ENCODE peak calls at places on chromosome 1, in seven cellular contexts. G is kidney, B is GM23248, C is keratinocyte, Q is IMR-90, Z is PC-3, K is mesendoderm. T is an unnamed sample.

GRCh38 chr1:106207185-106207584 is 849.3 kb upstream of the PRMT6 start:
- DNase-seq in Z (no peak), Q (no peak), G (no peak), C (no peak), B (no peak), K (no peak), T (no peak)

GRCh38 chr1:60227581-60228252 is 154.1 kb upstream of the C1orf87 start:
- DNase-seq in K (no peak), C (no peak), G (no peak), B (peak), Q (peak), Z (no peak), T (peak)

GRCh38 chr1:246329900-246330299 is 177.2 kb downstream of the SMYD3 start:
- DNase-seq in C (no peak), G (no peak), K (no peak), B (no peak), Q (no peak), Z (no peak), T (no peak)

GRCh38 chr1:40829631-40830245 is 32.4 kb downstream of the CITED4 start:
- DNase-seq in C (no peak), Q (no peak), K (no peak), B (no peak), Z (no peak), G (no peak), T (no peak)

GRCh38 chr1:232316864-232317263 is 313.1 kb downstream of the SIPA1L2 start:
- DNase-seq in B (peak), Z (peak), Q (peak), G (no peak), C (no peak), K (no peak), T (peak)

GRCh38 chr1:166695115-166695514 is 144.2 kb upstream of the POGK start:
- DNase-seq in G (no peak), C (no peak), K (no peak), Q (no peak), Z (no peak), B (no peak), T (no peak)

GRCh38 chr1:108504447-108504846 is 54.3 kb downstream of the NBPF6 start:
- DNase-seq in G (no peak), Q (no peak), Z (no peak), B (no peak), C (no peak), K (no peak), T (no peak)

GRCh38 chr1:59928996-59929395 is 2.4 kb upstream of the CYP2J2 start:
- DNase-seq in C (no peak), Q (no peak), B (no peak), G (no peak), Z (no peak), K (no peak), T (no peak)

GRCh38 chr1:150281221-150281757 is 1.1 kb upstream of the CIART start:
- DNase-seq in Z (peak), G (no peak), C (no peak), B (peak), Q (peak), K (peak), T (peak)

GRCh38 chr1:213982814-213983588 is 4.8 kb upstream of the PROX1 start:
- DNase-seq in Z (no peak), Q (no peak), G (no peak), B (peak), C (no peak), K (peak), T (no peak)

GRCh38 chr1:220213381-220213983 is 58.8 kb downstream of the RAB3GAP2 start:
- DNase-seq in Q (no peak), G (no peak), B (peak), Z (no peak), C (no peak), K (peak), T (peak)

GRCh38 chr1:51044199-51044598 is 57.8 kb upstream of the C1orf185 start:
- DNase-seq in C (no peak), K (no peak), Q (no peak), G (no peak), B (peak), Z (no peak), T (no peak)

GRCh38 chr1:31783846-31784245 is 19.7 kb upstream of the ADGRB2 start:
- DNase-seq in B (no peak), Q (no peak), Z (no peak), K (no peak), C (no peak), G (peak), T (no peak)

GRCh38 chr1:152855661-152856060 is 4.1 kb upstream of the LCE7A start:
- DNase-seq in Z (no peak), G (no peak), B (peak), C (peak), Q (no peak), K (no peak), T (no peak)
- H3K9ac ChIP-seq in Z (no peak), G (no peak), B (no peak), C (no peak), Q (no peak), K (no peak), T (no peak)

DNA sequence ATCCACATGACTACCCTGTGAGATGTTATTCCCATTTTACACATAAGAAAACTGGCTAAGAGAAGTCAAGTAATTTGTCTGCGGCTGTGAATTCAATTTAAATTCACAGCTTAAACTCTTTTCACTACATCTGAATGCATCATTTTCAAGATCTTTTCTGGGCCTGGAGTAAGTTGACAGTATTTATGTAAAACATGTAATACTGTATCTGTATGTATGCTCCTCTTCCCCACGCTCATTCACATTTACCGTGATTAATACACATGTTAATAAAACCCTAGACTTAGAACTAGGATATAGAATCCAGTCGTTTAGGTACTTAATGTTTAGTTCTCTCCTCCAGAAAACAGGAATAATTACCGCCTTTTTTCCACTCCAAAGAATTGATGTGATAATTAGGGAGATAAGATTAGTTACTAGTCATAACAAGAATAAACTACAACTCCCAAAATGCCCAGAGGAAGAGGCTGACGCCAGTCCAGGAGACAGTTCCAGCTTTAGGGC is 442 bp upstream of the PPP1R12B start:
- DNase-seq in G (no peak), B (no peak), C (no peak), Q (no peak), Z (no peak), K (no peak), T (no peak)
- H3K4me3 ChIP-seq in G (peak), B (peak), C (peak), Q (no peak), Z (no peak), K (no peak), T (peak)

GRCh38 chr1:93694039-93694438 is 12.4 kb upstream of the BCAR3 start:
- DNase-seq in K (no peak), Q (no peak), Z (peak), B (peak), G (no peak), C (no peak), T (no peak)
- H3K9ac ChIP-seq in K (no peak), Q (no peak), Z (peak), B (peak), G (no peak), C (peak), T (no peak)

GRCh38 chr1:156704166-156704711 is 1.1 kb downstream of the CRABP2 start:
- DNase-seq in G (no peak), Q (no peak), K (peak), C (no peak), Z (no peak), B (no peak), T (no peak)
- H3K4me3 ChIP-seq in G (peak), Q (no peak), K (peak), C (peak), Z (peak), B (peak), T (peak)

GRCh38 chr1:180886338-180886737 is 26.4 kb upstream of the KIAA1614 start:
- DNase-seq in B (no peak), Z (no peak), K (no peak), C (no peak), Q (no peak), G (no peak), T (no peak)

GRCh38 chr1:180881806-180882509 is 30.7 kb upstream of the KIAA1614 start:
- DNase-seq in K (peak), Q (peak), G (no peak), C (no peak), B (peak), Z (peak), T (peak)

GRCh38 chr1:180888870-180889269 is 23.8 kb upstream of the KIAA1614 start:
- DNase-seq in C (no peak), Z (no peak), K (no peak), Q (no peak), B (no peak), G (no peak), T (no peak)

GRCh38 chr1:180887841-180888240 is 24.9 kb upstream of the KIAA1614 start:
- DNase-seq in B (no peak), K (no peak), Q (no peak), G (no peak), C (no peak), Z (no peak), T (no peak)

DNA sequence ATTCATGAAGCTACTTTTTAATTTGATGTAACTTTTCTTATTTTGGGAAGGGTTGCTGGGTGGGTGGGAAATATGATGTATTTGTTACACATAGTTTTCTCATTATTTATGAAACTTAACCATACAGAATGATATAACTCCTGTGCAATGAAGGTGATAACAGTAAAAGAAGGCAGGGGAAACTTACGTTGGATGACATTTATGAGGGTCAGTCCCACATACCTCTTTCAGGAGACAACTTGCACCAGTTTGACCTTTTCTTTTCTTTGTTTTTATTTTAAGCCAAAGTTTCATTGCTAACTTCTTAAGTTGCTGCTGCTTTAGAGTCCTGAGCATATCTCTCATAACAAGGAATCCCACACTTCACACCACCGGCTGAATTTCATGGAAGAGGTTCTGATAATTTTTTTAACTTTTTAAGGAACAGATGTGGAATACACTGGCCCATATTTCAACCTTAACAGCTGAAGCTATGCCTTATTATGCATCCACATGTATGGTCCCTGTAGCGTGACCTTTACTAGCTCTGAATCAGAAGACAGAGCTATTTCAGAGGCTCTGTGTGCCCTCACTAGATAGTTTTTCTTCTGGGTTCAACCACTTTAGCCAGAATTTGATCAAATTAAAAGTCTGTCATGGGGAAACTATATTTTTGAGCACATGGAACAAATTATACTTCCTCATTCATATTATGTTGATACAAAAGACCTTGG is 28.0 kb upstream of the KIAA1614 start:
- DNase-seq in K (no peak), Z (no peak), B (no peak), G (no peak), Q (no peak), C (no peak), T (no peak)
- H3K9ac ChIP-seq in K (no peak), Z (no peak), B (no peak), G (no peak), Q (no peak), C (no peak), T (no peak)